ENCODE peak calls at places on chromosomes 11 and 22, in nine cellular contexts. A is pancreas; U is astrocyte; P is CD4-positive, CD25-positive, alpha-beta regulatory T cell; M is transverse colon; X is right cardiac atrium; I is neural progenitor cell; B is tibial nerve; T is upper lobe of right lung. S is an unnamed sample.

GRCh38 chr22:18156878-18157713 is 7.1 kb downstream of the USP18 start:
- DNase-seq in A (no peak), P (peak; percentile 39), M (peak; percentile 71), U (peak; percentile 100), T (peak; percentile 62), X (peak; percentile 84), B (peak; percentile 83), I (peak; percentile 86), S (no peak)

GRCh38 chr22:19353363-19354131 is 62.0 kb upstream of the CLTCL1 start:
- DNase-seq in I (no peak), P (no peak), T (no peak), B (no peak), M (no peak), A (no peak), U (no peak), X (no peak), S (no peak)

GRCh38 chr11:10486161-10486840 is 31.2 kb downstream of the AMPD3 start:
- DNase-seq in M (no peak), U (no peak), I (no peak), T (no peak), A (no peak), B (no peak), P (no peak), X (no peak), S (peak; percentile 56)

GRCh38 chr11:120028181-120028935 is 109.6 kb downstream of the TRIM29 start:
- DNase-seq in T (no peak), U (no peak), B (no peak), A (no peak), P (no peak), M (no peak), I (no peak), X (no peak), S (no peak)

GRCh38 chr11:126341760-126342161 is 13.7 kb upstream of the ST3GAL4 start:
- DNase-seq in U (peak; percentile 74), X (peak; percentile 22), T (no peak), I (no peak), A (no peak), M (no peak), P (no peak), B (no peak), S (no peak)

GRCh38 chr11:94768602-94769511 is 701 bp downstream of the AMOTL1 start:
- DNase-seq in T (peak; percentile 83), I (peak; percentile 63), A (peak; percentile 49), U (peak; percentile 32), X (peak; percentile 84), B (peak; percentile 18), P (no peak), M (peak; percentile 15), S (no peak)

GRCh38 chr11:65648997-65649491 is 11.1 kb downstream of the SIPA1 start:
- DNase-seq in U (no peak), B (no peak), X (peak; percentile 70), T (peak; percentile 65), P (no peak), I (no peak), A (no peak), M (no peak), S (no peak)

GRCh38 chr22:42895541-42895981 is 38.5 kb upstream of the ARFGAP3 start:
- DNase-seq in U (no peak), B (no peak), I (no peak), P (no peak), A (no peak), M (no peak), T (peak; percentile 79), X (peak; percentile 67), S (no peak)

GRCh38 chr11:129285387-129285786 is 90.3 kb upstream of the BARX2 start:
- DNase-seq in M (no peak), X (no peak), P (no peak), T (no peak), B (no peak), U (no peak), A (no peak), I (no peak), S (no peak)

GRCh38 chr11:61776561-61777075 is 15.8 kb downstream of the TMEM258 start:
- DNase-seq in X (peak; percentile 76), M (peak; percentile 66), I (peak; percentile 67), U (peak; percentile 22), B (peak; percentile 26), A (peak; percentile 71), T (peak; percentile 76), P (no peak), S (no peak)

GRCh38 chr11:18063131-18063530 is 17.1 kb upstream of the TPH1 start:
- DNase-seq in A (peak; percentile 40), X (no peak), B (no peak), T (no peak), P (no peak), M (no peak), U (no peak), I (no peak), S (no peak)

GRCh38 chr11:33701831-33702230 is 1.2 kb upstream of the C11orf91 start:
- DNase-seq in X (no peak), I (no peak), P (no peak), M (no peak), U (peak; percentile 76), T (no peak), A (no peak), B (peak; percentile 57), S (no peak)

GRCh38 chr11:95711945-95712221 is 77.7 kb downstream of the FAM76B start:
- DNase-seq in M (no peak), X (no peak), I (no peak), T (no peak), P (no peak), B (no peak), U (no peak), A (no peak), S (no peak)

GRCh38 chr11:131693756-131694155 is 323.3 kb downstream of the NTM start:
- DNase-seq in A (no peak), T (no peak), M (no peak), U (no peak), I (no peak), B (no peak), X (no peak), P (no peak), S (no peak)

GRCh38 chr22:48557473-48557872 is 1270.2 kb downstream of the BRD1 start:
- DNase-seq in X (no peak), U (no peak), I (no peak), M (no peak), P (no peak), B (no peak), T (no peak), A (no peak), S (no peak)

GRCh38 chr11:45204761-45205160 is 58.3 kb downstream of the PRDM11 start:
- DNase-seq in B (no peak), X (peak; percentile 70), M (no peak), P (no peak), A (no peak), U (no peak), I (peak; percentile 55), T (no peak), S (no peak)

GRCh38 chr11:64925536-64926449 is 1.3 kb downstream of the PPP2R5B start:
- DNase-seq in I (peak; percentile 31), B (no peak), T (peak; percentile 67), A (no peak), U (no peak), P (no peak), X (no peak), M (no peak), S (peak; percentile 71)

GRCh38 chr11:9092085-9092484 is 686 bp upstream of the SCUBE2 start:
- DNase-seq in T (no peak), M (no peak), X (no peak), U (no peak), A (no peak), B (no peak), I (no peak), P (no peak), S (no peak)
- H3K27me3 ChIP-seq in T (peaks cover 7% of the 10 kb centered on the region), M (peaks cover 9% of the 10 kb centered on the region), X (no peaks in the 10 kb centered on the region), U (peaks cover 7% of the 10 kb centered on the region), A (no peaks in the 10 kb centered on the region), B (peaks cover 21% of the 10 kb centered on the region), I (peaks cover 48% of the 10 kb centered on the region), P (peaks cover 10% of the 10 kb centered on the region), S (peaks cover 16% of the 10 kb centered on the region)

GRCh38 chr11:66971483-66971882 is 3.6 kb upstream of the C11orf86 start:
- DNase-seq in X (no peak), T (no peak), U (peak; percentile 23), A (no peak), I (no peak), M (no peak), P (no peak), B (no peak), S (no peak)
- H3K27ac ChIP-seq in X (peak overlapping the region; percentile 81), T (peak overlapping the region; percentile 74), U (peak overlapping the region; percentile 96), A (peak overlapping the region; percentile 71), I (no peak overlapping the region), M (peak overlapping the region; percentile 55), P (no peak overlapping the region), B (no peak overlapping the region), S (peak overlapping the region; percentile 82)

DNA sequence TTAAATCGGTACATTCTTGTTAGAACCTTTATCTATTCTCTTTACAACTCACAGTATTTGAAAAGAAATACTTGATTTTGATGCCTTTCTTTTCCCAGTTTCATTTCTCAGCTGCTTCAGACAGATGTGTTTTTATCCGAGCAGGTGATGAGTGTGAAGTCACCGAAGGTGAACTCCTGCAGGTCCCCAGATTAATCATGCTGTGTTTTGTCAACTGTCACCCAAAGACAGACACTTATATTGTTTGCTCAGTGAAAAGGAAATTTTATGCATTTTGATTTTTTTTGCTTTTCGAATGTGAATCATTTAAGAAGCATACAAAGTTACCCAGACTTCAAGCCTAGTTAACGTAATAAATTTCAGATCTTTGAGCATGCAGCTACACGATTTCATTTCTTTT is 7.8 kb upstream of the TMPRSS13 start:
- DNase-seq in T (no peak), X (no peak), A (no peak), P (no peak), I (no peak), M (no peak), U (no peak), B (no peak), S (no peak)
- H3K4me1 ChIP-seq in T (no peaks in the 10 kb centered on the region), X (no peaks in the 10 kb centered on the region), A (no peaks in the 10 kb centered on the region), P (peaks cover under 1% of the 10 kb centered on the region), I (no peaks in the 10 kb centered on the region), M (no peaks in the 10 kb centered on the region), U (no peaks in the 10 kb centered on the region), B (no peaks in the 10 kb centered on the region), S (no peaks in the 10 kb centered on the region)

DNA sequence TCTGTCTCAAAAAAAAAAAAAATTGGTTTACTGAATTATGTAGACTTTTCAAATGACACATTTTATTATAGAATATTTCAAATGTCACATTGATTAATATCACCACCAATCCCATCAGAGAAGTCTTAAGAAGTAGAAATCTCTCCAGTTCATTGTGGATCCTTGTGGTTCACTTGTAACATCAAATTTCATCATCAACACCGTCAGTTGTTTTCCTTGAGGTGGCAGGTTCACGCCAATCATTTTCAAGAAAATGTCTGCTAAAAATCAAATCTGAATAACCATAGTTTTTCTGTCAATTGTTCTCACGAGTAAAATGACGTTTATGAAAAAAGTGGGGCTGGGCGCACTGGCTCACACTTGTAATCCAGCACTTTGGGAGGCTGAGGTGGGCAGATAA is 50.3 kb downstream of the TMPRSS5 start:
- DNase-seq in P (no peak), I (no peak), M (no peak), A (no peak), B (no peak), T (no peak), X (no peak), U (no peak), S (no peak)
- H3K27me3 ChIP-seq in P (no peaks in the 10 kb centered on the region), I (no peaks in the 10 kb centered on the region), M (no peaks in the 10 kb centered on the region), A (no peaks in the 10 kb centered on the region), B (no peaks in the 10 kb centered on the region), T (no peaks in the 10 kb centered on the region), X (no peaks in the 10 kb centered on the region), U (no peaks in the 10 kb centered on the region), S (no peaks in the 10 kb centered on the region)